ENCODE peak calls at places on chromosomes 6 and 20, in five cellular contexts. One of them, this sample, is unnamed.

GRCh38 chr6:35181933-35182612 is 31.7 kb upstream of the SCUBE3 start:
- DNase-seq in brain microvascular endothelial cell: peak
- DNase-seq in pancreas: no peak
- DNase-seq in PC-9: peak
- DNase-seq in activated B cell treated with CpG ODN at 0.5 μM for 24 hours: no peak
- DNase-seq in this sample: peak

GRCh38 chr6:44049163-44049988 is 77.9 kb downstream of the MRPL14 start:
- DNase-seq in pancreas: no peak
- DNase-seq in PC-9: peak
- DNase-seq in activated B cell treated with CpG ODN at 0.5 μM for 24 hours: no peak
- DNase-seq in brain microvascular endothelial cell: no peak
- DNase-seq in this sample: no peak

GRCh38 chr6:56348578-56348977 is 101.2 kb upstream of the COL21A1 start:
- DNase-seq in activated B cell treated with CpG ODN at 0.5 μM for 24 hours: no peak
- DNase-seq in PC-9: no peak
- DNase-seq in brain microvascular endothelial cell: no peak
- DNase-seq in pancreas: no peak
- DNase-seq in this sample: no peak

GRCh38 chr6:170062904-170063220 is 228.0 kb downstream of the DLL1 start:
- DNase-seq in pancreas: no peak
- DNase-seq in activated B cell treated with CpG ODN at 0.5 μM for 24 hours: no peak
- DNase-seq in PC-9: no peak
- DNase-seq in brain microvascular endothelial cell: no peak
- DNase-seq in this sample: peak

GRCh38 chr6:113763883-113764282 is 93.3 kb upstream of the MARCKS start:
- DNase-seq in brain microvascular endothelial cell: peak
- DNase-seq in activated B cell treated with CpG ODN at 0.5 μM for 24 hours: no peak
- DNase-seq in PC-9: peak
- DNase-seq in pancreas: no peak
- DNase-seq in this sample: peak

GRCh38 chr6:41306187-41306854 is 19.8 kb upstream of the TREM1 start:
- DNase-seq in pancreas: peak
- DNase-seq in brain microvascular endothelial cell: peak
- DNase-seq in activated B cell treated with CpG ODN at 0.5 μM for 24 hours: no peak
- DNase-seq in PC-9: peak
- DNase-seq in this sample: no peak

GRCh38 chr6:57822896-57823358 is 505.5 kb downstream of the PRIM2 start:
- DNase-seq in PC-9: no peak
- DNase-seq in activated B cell treated with CpG ODN at 0.5 μM for 24 hours: no peak
- DNase-seq in brain microvascular endothelial cell: peak
- DNase-seq in pancreas: no peak
- DNase-seq in this sample: no peak

GRCh38 chr6:34834789-34835518 is 43.1 kb downstream of the BLTP3A start:
- DNase-seq in pancreas: no peak
- DNase-seq in brain microvascular endothelial cell: peak
- DNase-seq in activated B cell treated with CpG ODN at 0.5 μM for 24 hours: no peak
- DNase-seq in PC-9: peak
- DNase-seq in this sample: no peak

GRCh38 chr6:20458051-20458894 is 56.6 kb downstream of the E2F3 start:
- DNase-seq in brain microvascular endothelial cell: peak
- DNase-seq in pancreas: no peak
- DNase-seq in PC-9: no peak
- DNase-seq in activated B cell treated with CpG ODN at 0.5 μM for 24 hours: no peak
- DNase-seq in this sample: no peak

GRCh38 chr6:146041282-146041681 is 12.4 kb downstream of the GRM1 start:
- DNase-seq in brain microvascular endothelial cell: peak
- DNase-seq in activated B cell treated with CpG ODN at 0.5 μM for 24 hours: no peak
- DNase-seq in pancreas: no peak
- DNase-seq in PC-9: no peak
- DNase-seq in this sample: no peak

GRCh38 chr6:159727717-159728440 is 573 bp downstream of the WTAP start:
- DNase-seq in PC-9: no peak
- DNase-seq in pancreas: no peak
- DNase-seq in activated B cell treated with CpG ODN at 0.5 μM for 24 hours: no peak
- DNase-seq in brain microvascular endothelial cell: peak
- DNase-seq in this sample: no peak

GRCh38 chr6:53437557-53438202 is 88.9 kb upstream of the ELOVL5 start:
- DNase-seq in activated B cell treated with CpG ODN at 0.5 μM for 24 hours: no peak
- DNase-seq in PC-9: peak
- DNase-seq in brain microvascular endothelial cell: peak
- DNase-seq in pancreas: no peak
- DNase-seq in this sample: peak

GRCh38 chr20:31642837-31643236 is 5.1 kb downstream of the COX4I2 start:
- DNase-seq in brain microvascular endothelial cell: no peak
- DNase-seq in activated B cell treated with CpG ODN at 0.5 μM for 24 hours: no peak
- DNase-seq in pancreas: no peak
- DNase-seq in PC-9: no peak
- DNase-seq in this sample: no peak

GRCh38 chr6:144143878-144144277 is 6.4 kb upstream of the STX11 start:
- DNase-seq in activated B cell treated with CpG ODN at 0.5 μM for 24 hours: no peak
- DNase-seq in pancreas: no peak
- DNase-seq in PC-9: no peak
- DNase-seq in brain microvascular endothelial cell: no peak
- DNase-seq in this sample: no peak

GRCh38 chr6:111727798-111728197 is 122.1 kb upstream of the TRAF3IP2 start:
- DNase-seq in pancreas: no peak
- DNase-seq in activated B cell treated with CpG ODN at 0.5 μM for 24 hours: no peak
- DNase-seq in PC-9: no peak
- DNase-seq in brain microvascular endothelial cell: no peak
- DNase-seq in this sample: no peak
- TF ChIP-seq CTCF in pancreas: no peak
- TF ChIP-seq CTCF in activated B cell treated with CpG ODN at 0.5 μM for 24 hours: no peak
- TF ChIP-seq CTCF in PC-9: peak
- TF ChIP-seq CTCF in brain microvascular endothelial cell: peak
- TF ChIP-seq CTCF in this sample: peak

GRCh38 chr6:149508485-149508884 is 23.7 kb upstream of the ZC3H12D start:
- DNase-seq in brain microvascular endothelial cell: no peak
- DNase-seq in pancreas: no peak
- DNase-seq in activated B cell treated with CpG ODN at 0.5 μM for 24 hours: no peak
- DNase-seq in PC-9: no peak
- DNase-seq in this sample: no peak

GRCh38 chr6:149515494-149515893 is 30.3 kb downstream of the PPIL4 start:
- DNase-seq in activated B cell treated with CpG ODN at 0.5 μM for 24 hours: no peak
- DNase-seq in PC-9: no peak
- DNase-seq in pancreas: no peak
- DNase-seq in brain microvascular endothelial cell: no peak
- DNase-seq in this sample: no peak

GRCh38 chr6:149510793-149511512 is 26.1 kb upstream of the ZC3H12D start:
- DNase-seq in PC-9: no peak
- DNase-seq in brain microvascular endothelial cell: no peak
- DNase-seq in activated B cell treated with CpG ODN at 0.5 μM for 24 hours: no peak
- DNase-seq in pancreas: no peak
- DNase-seq in this sample: no peak

GRCh38 chr6:149513915-149514314 is 29.1 kb upstream of the ZC3H12D start:
- DNase-seq in activated B cell treated with CpG ODN at 0.5 μM for 24 hours: no peak
- DNase-seq in brain microvascular endothelial cell: no peak
- DNase-seq in PC-9: no peak
- DNase-seq in pancreas: no peak
- DNase-seq in this sample: no peak
- TF ChIP-seq CTCF in activated B cell treated with CpG ODN at 0.5 μM for 24 hours: no peak
- TF ChIP-seq CTCF in brain microvascular endothelial cell: no peak
- TF ChIP-seq CTCF in PC-9: no peak
- TF ChIP-seq CTCF in pancreas: no peak
- TF ChIP-seq CTCF in this sample: no peak

DNA sequence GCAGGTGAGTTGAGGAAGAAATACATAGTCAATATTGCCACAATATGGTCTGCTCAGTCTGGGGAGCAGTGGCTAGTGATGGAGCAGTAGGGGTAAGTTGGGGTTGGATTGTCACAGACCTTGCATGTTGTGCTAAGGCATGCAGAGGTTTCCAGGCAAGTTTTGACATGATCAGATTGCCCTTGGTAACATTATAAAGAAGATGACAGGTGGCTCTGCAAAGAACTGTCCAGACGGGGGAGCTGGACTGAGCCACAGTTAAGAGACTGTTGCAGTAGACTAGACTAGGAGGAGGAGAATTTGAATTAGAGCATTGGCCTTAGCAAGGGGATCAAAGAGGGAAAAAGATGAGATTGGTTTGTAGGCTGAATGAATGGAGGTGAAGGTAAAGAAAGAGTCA is 23.4 kb downstream of the ATRN start:
- DNase-seq in PC-9: no peak
- DNase-seq in brain microvascular endothelial cell: no peak
- DNase-seq in pancreas: no peak
- DNase-seq in activated B cell treated with CpG ODN at 0.5 μM for 24 hours: no peak
- DNase-seq in this sample: no peak
- TF ChIP-seq CTCF in PC-9: no peak
- TF ChIP-seq CTCF in brain microvascular endothelial cell: no peak
- TF ChIP-seq CTCF in pancreas: no peak
- TF ChIP-seq CTCF in activated B cell treated with CpG ODN at 0.5 μM for 24 hours: no peak
- TF ChIP-seq CTCF in this sample: no peak

GRCh38 chr6:25025919-25026301 is 90.2 kb upstream of the RIPOR2 start:
- DNase-seq in pancreas: no peak
- DNase-seq in brain microvascular endothelial cell: no peak
- DNase-seq in activated B cell treated with CpG ODN at 0.5 μM for 24 hours: no peak
- DNase-seq in PC-9: no peak
- DNase-seq in this sample: no peak

GRCh38 chr6:25027221-25027916 is 91.6 kb upstream of the RIPOR2 start:
- DNase-seq in brain microvascular endothelial cell: no peak
- DNase-seq in pancreas: no peak
- DNase-seq in activated B cell treated with CpG ODN at 0.5 μM for 24 hours: peak
- DNase-seq in PC-9: no peak
- DNase-seq in this sample: peak

GRCh38 chr6:25025248-25025918 is 89.6 kb upstream of the RIPOR2 start:
- DNase-seq in activated B cell treated with CpG ODN at 0.5 μM for 24 hours: no peak
- DNase-seq in brain microvascular endothelial cell: no peak
- DNase-seq in PC-9: no peak
- DNase-seq in pancreas: no peak
- DNase-seq in this sample: no peak

GRCh38 chr6:25028346-25028745 is 92.6 kb upstream of the RIPOR2 start:
- DNase-seq in PC-9: no peak
- DNase-seq in activated B cell treated with CpG ODN at 0.5 μM for 24 hours: no peak
- DNase-seq in pancreas: no peak
- DNase-seq in brain microvascular endothelial cell: no peak
- DNase-seq in this sample: no peak

DNA sequence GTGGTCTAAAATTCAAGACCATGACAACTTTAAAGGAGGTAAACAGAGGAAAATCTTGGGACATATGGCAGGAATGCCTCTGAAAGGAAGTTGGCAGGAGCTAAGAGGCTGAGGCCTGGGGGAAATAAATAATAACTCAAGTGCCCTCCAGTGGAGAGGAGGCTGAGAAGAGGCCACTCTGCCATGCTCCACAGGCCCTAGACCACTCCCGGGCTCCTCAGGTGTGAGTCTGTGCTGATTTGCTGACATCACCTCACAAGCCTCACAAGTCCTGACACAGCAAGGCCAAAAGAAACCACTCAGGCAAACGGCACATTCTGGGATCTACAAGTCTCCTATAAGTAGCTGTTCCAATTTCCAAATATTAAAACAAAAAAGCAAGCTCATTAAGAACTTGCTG is 91.0 kb upstream of the RIPOR2 start:
- DNase-seq in PC-9: no peak
- DNase-seq in brain microvascular endothelial cell: no peak
- DNase-seq in activated B cell treated with CpG ODN at 0.5 μM for 24 hours: no peak
- DNase-seq in pancreas: no peak
- DNase-seq in this sample: no peak
- TF ChIP-seq CTCF in PC-9: no peak
- TF ChIP-seq CTCF in brain microvascular endothelial cell: no peak
- TF ChIP-seq CTCF in activated B cell treated with CpG ODN at 0.5 μM for 24 hours: no peak
- TF ChIP-seq CTCF in pancreas: no peak
- TF ChIP-seq CTCF in this sample: no peak

GRCh38 chr6:124968401-124968800 is 6.2 kb downstream of the RNF217 start:
- DNase-seq in pancreas: no peak
- DNase-seq in activated B cell treated with CpG ODN at 0.5 μM for 24 hours: no peak
- DNase-seq in brain microvascular endothelial cell: no peak
- DNase-seq in PC-9: no peak
- DNase-seq in this sample: no peak

GRCh38 chr6:124970243-124970642 is 8.0 kb downstream of the RNF217 start:
- DNase-seq in PC-9: no peak
- DNase-seq in activated B cell treated with CpG ODN at 0.5 μM for 24 hours: no peak
- DNase-seq in brain microvascular endothelial cell: no peak
- DNase-seq in pancreas: no peak
- DNase-seq in this sample: no peak

GRCh38 chr6:124973780-124974179 is 11.5 kb downstream of the RNF217 start:
- DNase-seq in pancreas: no peak
- DNase-seq in brain microvascular endothelial cell: no peak
- DNase-seq in activated B cell treated with CpG ODN at 0.5 μM for 24 hours: no peak
- DNase-seq in PC-9: no peak
- DNase-seq in this sample: no peak

GRCh38 chr6:124967444-124967843 is 5.2 kb downstream of the RNF217 start:
- DNase-seq in PC-9: peak
- DNase-seq in brain microvascular endothelial cell: no peak
- DNase-seq in pancreas: no peak
- DNase-seq in activated B cell treated with CpG ODN at 0.5 μM for 24 hours: no peak
- DNase-seq in this sample: no peak

DNA sequence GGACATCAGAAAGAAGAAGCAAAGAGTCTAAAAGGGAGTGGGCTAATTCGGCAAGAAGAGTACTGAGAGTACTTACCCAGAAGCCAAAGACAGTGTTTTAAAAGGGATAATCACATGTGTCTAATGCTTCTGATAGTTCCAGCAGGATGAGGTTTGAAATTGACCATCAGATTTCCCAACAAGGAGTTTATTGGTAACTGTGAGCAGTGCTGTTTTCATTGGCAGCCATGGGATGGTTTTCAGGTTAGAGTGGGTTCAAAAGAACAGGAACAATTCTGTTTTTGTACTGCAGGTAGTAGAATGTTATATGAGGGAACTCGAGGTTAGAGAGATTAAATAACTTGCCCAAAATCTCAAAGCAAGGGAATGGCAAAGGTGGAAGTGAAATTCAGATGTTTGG is 8.5 kb downstream of the RNF217 start:
- DNase-seq in PC-9: no peak
- DNase-seq in brain microvascular endothelial cell: no peak
- DNase-seq in pancreas: no peak
- DNase-seq in activated B cell treated with CpG ODN at 0.5 μM for 24 hours: no peak
- DNase-seq in this sample: no peak
- TF ChIP-seq CTCF in PC-9: no peak
- TF ChIP-seq CTCF in brain microvascular endothelial cell: no peak
- TF ChIP-seq CTCF in pancreas: no peak
- TF ChIP-seq CTCF in activated B cell treated with CpG ODN at 0.5 μM for 24 hours: no peak
- TF ChIP-seq CTCF in this sample: no peak

DNA sequence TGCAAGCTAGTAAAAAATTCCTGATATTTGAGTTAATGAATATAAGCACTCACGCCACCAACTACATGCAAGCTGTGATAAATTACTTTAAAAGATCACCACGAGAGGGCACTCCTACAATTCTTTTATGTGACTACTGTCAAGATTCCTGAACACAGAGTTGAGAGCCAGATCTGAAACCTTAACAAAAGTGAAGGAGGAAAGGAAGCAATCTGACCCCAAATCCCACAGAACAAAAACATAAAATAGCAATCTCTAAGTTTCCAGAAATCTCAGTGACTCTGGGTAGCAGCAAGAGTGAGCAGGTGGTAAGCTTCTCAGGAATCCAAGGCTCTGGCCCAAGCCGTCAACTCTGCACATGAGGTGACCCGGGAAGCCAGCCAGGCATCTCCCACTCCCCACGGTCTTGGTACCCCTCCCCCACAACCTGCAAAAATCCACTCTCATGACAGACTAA is 55.1 kb downstream of the STAU1 start:
- DNase-seq in activated B cell treated with CpG ODN at 0.5 μM for 24 hours: no peak
- DNase-seq in PC-9: peak
- DNase-seq in pancreas: no peak
- DNase-seq in brain microvascular endothelial cell: peak
- DNase-seq in this sample: no peak
- TF ChIP-seq CTCF in activated B cell treated with CpG ODN at 0.5 μM for 24 hours: no peak
- TF ChIP-seq CTCF in PC-9: peak
- TF ChIP-seq CTCF in pancreas: peak
- TF ChIP-seq CTCF in brain microvascular endothelial cell: peak
- TF ChIP-seq CTCF in this sample: peak

GRCh38 chr20:25669826-25670422 is 26.7 kb downstream of the ZNF337 start:
- DNase-seq in PC-9: peak
- DNase-seq in pancreas: no peak
- DNase-seq in activated B cell treated with CpG ODN at 0.5 μM for 24 hours: no peak
- DNase-seq in brain microvascular endothelial cell: peak
- DNase-seq in this sample: no peak
- TF ChIP-seq CTCF in PC-9: peak
- TF ChIP-seq CTCF in pancreas: no peak
- TF ChIP-seq CTCF in activated B cell treated with CpG ODN at 0.5 μM for 24 hours: no peak
- TF ChIP-seq CTCF in brain microvascular endothelial cell: peak
- TF ChIP-seq CTCF in this sample: no peak

GRCh38 chr6:117795234-117795633 is 111.8 kb upstream of the SLC35F1 start:
- DNase-seq in activated B cell treated with CpG ODN at 0.5 μM for 24 hours: no peak
- DNase-seq in pancreas: no peak
- DNase-seq in brain microvascular endothelial cell: no peak
- DNase-seq in PC-9: peak
- DNase-seq in this sample: no peak
- TF ChIP-seq CTCF in activated B cell treated with CpG ODN at 0.5 μM for 24 hours: no peak
- TF ChIP-seq CTCF in pancreas: no peak
- TF ChIP-seq CTCF in brain microvascular endothelial cell: peak
- TF ChIP-seq CTCF in PC-9: no peak
- TF ChIP-seq CTCF in this sample: no peak

This sample was measured in upper lobe of left lung.